ENCODE peak calls at places on chromosomes 6 and 20, in six cellular contexts. R is psoas muscle, P is neural progenitor cell, M is tibial nerve, Y is HCT116, C is LNCaP clone FGC. A is an unnamed sample.

GRCh38 chr20:54013397-54013941 is 56.9 kb downstream of the BCAS1 start:
- DNase-seq in R (no peak), P (no peak), M (no peak), Y (no peak), C (no peak), A (no peak)

GRCh38 chr6:24506814-24507520 is 12.2 kb downstream of the ALDH5A1 start:
- DNase-seq in R (no peak), P (no peak), M (no peak), Y (no peak), C (no peak), A (no peak)

GRCh38 chr6:35654883-35655282 is 33.8 kb downstream of the FKBP5 start:
- DNase-seq in R (peak), P (no peak), M (no peak), Y (no peak), C (no peak), A (no peak)

GRCh38 chr20:10065154-10065833 is 30.5 kb downstream of the ANKEF1 start:
- DNase-seq in R (no peak), P (no peak), M (no peak), Y (no peak), C (no peak), A (no peak)

GRCh38 chr20:49279677-49280462 is 2.0 kb upstream of the ZNFX1 start:
- DNase-seq in R (no peak), P (no peak), M (no peak), Y (no peak), C (no peak), A (no peak)

GRCh38 chr6:72894091-72894490 is 272.2 kb downstream of the KCNQ5 start:
- DNase-seq in R (no peak), P (no peak), M (no peak), Y (no peak), C (no peak), A (no peak)

GRCh38 chr6:15776458-15776980 is 113.7 kb upstream of the DTNBP1 start:
- DNase-seq in R (no peak), P (no peak), M (no peak), Y (no peak), C (no peak), A (no peak)

GRCh38 chr6:31531162-31531561 is 2.4 kb downstream of the MCCD1 start:
- DNase-seq in R (no peak), P (no peak), M (no peak), Y (no peak), C (no peak), A (no peak)

GRCh38 chr6:3918474-3918873 is 69.3 kb downstream of the FAM50B start:
- DNase-seq in R (no peak), P (no peak), M (no peak), Y (no peak), C (no peak), A (no peak)

DNA sequence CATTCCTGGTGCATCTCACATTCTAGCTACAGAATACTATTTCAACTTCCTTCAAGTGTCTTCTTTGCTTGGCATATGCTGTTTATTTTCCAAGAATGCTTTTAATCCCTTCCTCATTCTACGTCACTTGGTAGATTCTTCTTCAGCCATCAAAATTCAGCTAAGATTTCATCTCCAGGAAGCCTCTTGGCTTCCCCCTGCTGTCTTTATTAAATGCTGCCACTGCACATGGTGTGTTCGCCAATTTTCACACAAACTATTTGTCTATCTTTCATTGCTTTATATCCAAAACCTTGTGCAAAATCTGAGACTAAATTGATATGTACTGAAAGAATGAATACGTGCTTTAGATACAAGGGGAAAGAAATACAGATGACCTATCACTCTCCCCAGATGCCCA is 253.0 kb downstream of the RFPL4B start:
- DNase-seq in R (no peak), P (no peak), M (no peak), Y (no peak), C (no peak), A (no peak)
- TF ChIP-seq CTCF in R (no peak), P (peak), M (no peak), Y (peak), C (peak), A (no peak)

DNA sequence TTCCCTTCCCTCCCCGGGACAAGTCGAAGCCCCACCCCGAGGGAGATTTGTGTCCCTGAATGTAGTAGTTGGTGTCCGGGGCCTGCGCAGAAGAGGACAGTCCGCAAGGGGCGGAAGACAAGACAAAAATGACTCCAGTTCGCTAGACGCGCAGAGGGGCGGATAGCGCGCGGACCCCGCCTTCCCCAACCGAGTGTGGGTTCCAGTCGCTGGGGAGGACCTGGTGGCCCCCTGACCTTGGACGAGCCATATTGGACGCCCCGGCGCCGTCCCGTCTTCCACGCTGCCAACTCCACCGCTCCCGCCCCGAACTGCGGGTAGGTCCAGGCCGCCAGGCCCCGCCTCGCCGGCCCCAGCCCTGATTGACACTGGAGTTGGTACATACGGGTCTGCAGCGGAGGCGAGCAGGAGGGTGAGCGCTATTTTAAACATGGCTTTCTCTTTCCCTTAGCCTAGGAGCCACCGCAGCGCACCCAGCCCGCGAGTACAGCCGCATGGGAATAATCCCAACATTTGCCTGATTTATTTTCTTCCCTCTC is 802 bp downstream of the HMGN3 start:
- DNase-seq in R (peak), P (peak), M (peak), Y (peak), C (peak), A (peak)
- TF ChIP-seq CTCF in R (peak), P (peak), M (peak), Y (peak), C (peak), A (peak)

GRCh38 chr6:85797993-85798392 is 155.3 kb upstream of the SYNCRIP start:
- DNase-seq in R (no peak), P (no peak), M (no peak), Y (no peak), C (peak), A (no peak)

GRCh38 chr6:85795966-85796365 is 153.3 kb upstream of the SYNCRIP start:
- DNase-seq in R (no peak), P (no peak), M (no peak), Y (no peak), C (no peak), A (no peak)

GRCh38 chr6:85802162-85802561 is 159.5 kb upstream of the SYNCRIP start:
- DNase-seq in R (no peak), P (no peak), M (no peak), Y (no peak), C (no peak), A (no peak)

GRCh38 chr6:85803721-85804120 is 161.0 kb upstream of the SYNCRIP start:
- DNase-seq in R (no peak), P (no peak), M (no peak), Y (no peak), C (no peak), A (no peak)

GRCh38 chr6:85798934-85799490 is 156.3 kb upstream of the SYNCRIP start:
- DNase-seq in R (no peak), P (peak), M (no peak), Y (no peak), C (peak), A (no peak)
- TF ChIP-seq CTCF in R (no peak), P (no peak), M (no peak), Y (no peak), C (no peak), A (no peak)

GRCh38 chr6:7390218-7390878 is 740 bp downstream of the RIOK1 start:
- DNase-seq in R (no peak), P (no peak), M (no peak), Y (no peak), C (no peak), A (no peak)
- TF ChIP-seq CTCF in R (no peak), P (no peak), M (no peak), Y (no peak), C (no peak), A (no peak)

DNA sequence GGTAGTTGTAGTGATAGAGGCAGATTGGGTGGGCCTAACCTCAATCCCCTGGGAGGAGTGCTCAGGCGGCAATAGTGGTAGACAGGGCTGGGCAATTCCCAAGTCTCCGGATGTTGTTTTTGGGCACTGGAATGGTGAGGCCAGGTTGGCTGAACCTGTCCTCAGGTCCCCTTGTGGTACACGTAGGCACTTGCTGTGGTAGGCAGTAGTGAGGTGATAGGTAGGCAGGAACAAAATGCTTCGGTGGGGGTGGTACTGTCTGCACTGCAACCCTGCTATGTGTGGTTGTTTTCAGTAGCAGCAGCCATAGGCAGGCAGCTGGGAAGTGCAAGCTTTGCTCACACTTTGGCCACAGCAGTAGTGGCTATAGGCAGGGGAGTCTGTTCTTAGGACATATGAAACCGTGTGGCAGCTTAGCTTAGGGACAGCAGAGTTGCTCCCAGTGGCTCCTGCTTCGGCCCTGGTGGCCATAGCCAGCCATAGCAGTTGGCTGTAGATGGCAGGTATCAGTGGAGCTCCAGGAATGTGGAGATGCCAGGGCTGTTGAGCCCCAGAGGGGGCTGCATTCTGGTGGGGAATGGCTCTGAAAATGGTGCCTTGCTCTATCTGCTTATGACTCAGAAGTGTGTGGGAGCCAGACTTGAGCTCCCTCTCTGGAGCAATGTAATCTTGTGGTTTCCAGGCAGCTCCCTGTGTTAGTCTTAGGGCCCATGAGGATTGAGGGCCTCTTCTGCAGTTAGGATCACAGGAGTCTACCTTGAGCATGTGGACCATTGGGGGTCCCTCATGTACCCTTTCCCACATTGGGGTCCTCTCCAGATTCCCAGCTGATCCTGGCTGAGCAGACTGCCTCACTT is 241.8 kb upstream of the BMP2 start:
- DNase-seq in R (no peak), P (peak), M (no peak), Y (no peak), C (no peak), A (no peak)
- TF ChIP-seq CTCF in R (no peak), P (peak), M (no peak), Y (peak), C (no peak), A (no peak)

A was measured in AG09319.